ENCODE peak calls at places on chromosome 6, in four cellular contexts. L is Calu3, C is neuronal stem cell, J is AG08396. H is an unnamed sample.
A peak's percentile ranks its signal among the peaks of the same experiment; 100 is the strongest.

GRCh38 chr6:43771210-43771857 is 1.3 kb downstream of the VEGFA start:
- DNase-seq in J (peak; percentile 77), C (peak; percentile 26), L (peak; percentile 64), H (peak; percentile 41)

GRCh38 chr6:131124341-131125071 is 10.8 kb upstream of the AKAP7 start:
- DNase-seq in L (no peak), C (no peak), J (no peak), H (peak; percentile 43)

GRCh38 chr6:10954590-10955010 is 67.7 kb downstream of the SYCP2L start:
- DNase-seq in L (peak; percentile 81), J (peak; percentile 68), C (peak; percentile 77), H (peak; percentile 84)

GRCh38 chr6:74167506-74167905 is 471.5 kb downstream of the CD109 start:
- DNase-seq in J (no peak), C (no peak), L (no peak), H (no peak)

GRCh38 chr6:168393126-168393870 is 47.7 kb upstream of the SMOC2 start:
- DNase-seq in L (no peak), C (no peak), J (no peak), H (peak; percentile 5)

GRCh38 chr6:149888659-149889058 is 9.3 kb downstream of the RAET1E start:
- DNase-seq in C (no peak), J (no peak), L (no peak), H (no peak)

GRCh38 chr6:99745651-99746050 is 139.0 kb downstream of the PRDM13 start:
- DNase-seq in L (no peak), J (peak; percentile 5), C (no peak), H (no peak)

GRCh38 chr6:110255356-110255755 is 75.1 kb downstream of the CDC40 start:
- DNase-seq in C (peak; percentile 41), L (peak; percentile 21), J (peak; percentile 60), H (no peak)

GRCh38 chr6:111831408-111831807 is 41.8 kb downstream of the FYN start:
- DNase-seq in J (no peak), C (no peak), L (no peak), H (no peak)

GRCh38 chr6:161242779-161243693 is 30.8 kb downstream of the AGPAT4 start:
- DNase-seq in L (no peak), J (no peak), C (peak; percentile 45), H (peak; percentile 93)

GRCh38 chr6:16130437-16130891 is 1.6 kb downstream of the MYLIP start:
- DNase-seq in C (peak; percentile 9), L (peak; percentile 26), J (no peak), H (peak; percentile 95)

GRCh38 chr6:135935951-135936601 is 84.6 kb downstream of the PDE7B start:
- DNase-seq in C (no peak), J (peak; percentile 23), L (no peak), H (no peak)

GRCh38 chr6:56808871-56809359 is 146.0 kb upstream of the BEND6 start:
- DNase-seq in J (no peak), C (no peak), L (peak; percentile 31), H (peak; percentile 37)

GRCh38 chr6:142416179-142416578 is 114.4 kb downstream of the ADGRG6 start:
- DNase-seq in L (no peak), C (no peak), J (peak; percentile 72), H (no peak)

GRCh38 chr6:149020319-149020718 is 273.5 kb downstream of the UST start:
- DNase-seq in J (no peak), C (no peak), L (no peak), H (no peak)

GRCh38 chr6:131954099-131954774 is 3.1 kb upstream of the CCN2 start:
- DNase-seq in J (no peak), C (no peak), L (no peak), H (no peak)

GRCh38 chr6:35181933-35182612 is 31.7 kb upstream of the SCUBE3 start:
- DNase-seq in J (peak; percentile 74), C (no peak), L (peak; percentile 85), H (peak; percentile 96)

GRCh38 chr6:5173862-5174643 is 86.7 kb downstream of the LYRM4 start:
- DNase-seq in J (no peak), L (no peak), C (no peak), H (no peak)

GRCh38 chr6:41159415-41160082 is 3.4 kb downstream of the TREM2 start:
- DNase-seq in C (no peak), J (no peak), L (no peak), H (no peak)

GRCh38 chr6:165718486-165718885 is 55.4 kb upstream of the PDE10A start:
- DNase-seq in L (no peak), J (no peak), C (no peak), H (no peak)

GRCh38 chr6:142302427-142303190 is 802 bp downstream of the ADGRG6 start:
- DNase-seq in J (peak; percentile 12), C (no peak), L (peak; percentile 53), H (peak; percentile 57)

GRCh38 chr6:140744648-140745320 is 1370.3 kb upstream of the CITED2 start:
- DNase-seq in L (peak; percentile 18), C (no peak), J (peak; percentile 44), H (no peak)

GRCh38 chr6:23526519-23526918 is 599.5 kb upstream of the NRSN1 start:
- DNase-seq in C (no peak), J (no peak), L (no peak), H (no peak)

GRCh38 chr6:57116776-57117175 is 26.8 kb downstream of the ZNF451 start:
- DNase-seq in J (no peak), L (no peak), C (no peak), H (no peak)

GRCh38 chr6:42140756-42141602 is 1.4 kb downstream of the C6orf132 start:
- DNase-seq in J (no peak), L (no peak), C (no peak), H (no peak)